ENCODE peak calls at places on chromosome 10, in four cellular contexts. D is stomach, T is spleen, X is IMR-90. F is an unnamed sample.
A peak's percentile ranks its signal among the peaks of the same experiment; 100 is the strongest.

GRCh38 chr10:125637496-125637895 is 45.5 kb downstream of the TEX36 start:
- DNase-seq in D (no peak), T (no peak), X (no peak), F (no peak)

GRCh38 chr10:51915031-51915542 is 215.7 kb upstream of the CSTF2T start:
- DNase-seq in D (no peak), T (no peak), X (no peak), F (no peak)

GRCh38 chr10:114271779-114272167 is 32.7 kb downstream of the VWA2 start:
- DNase-seq in D (peak; percentile 25), T (no peak), X (peak; percentile 95), F (peak; percentile 64)

GRCh38 chr10:3471927-3472704 is 299.5 kb upstream of the PITRM1 start:
- DNase-seq in D (no peak), T (no peak), X (no peak), F (no peak)

GRCh38 chr10:60944159-60944909 is at the start of gene RHOBTB1:
- DNase-seq in D (peak; percentile 82), T (peak; percentile 91), X (peak; percentile 83), F (peak; percentile 88)

GRCh38 chr10:9081988-9082387 is 1027.5 kb downstream of the GATA3 start:
- DNase-seq in D (no peak), T (no peak), X (no peak), F (no peak)

GRCh38 chr10:43689618-43689954 is 40.9 kb upstream of the ZNF32 start:
- DNase-seq in D (peak; percentile 68), T (peak; percentile 86), X (no peak), F (peak; percentile 84)

GRCh38 chr10:115432188-115432819 is 339.1 kb downstream of the ATRNL1 start:
- DNase-seq in D (no peak), T (no peak), X (peak; percentile 6), F (no peak)

GRCh38 chr10:82821043-82821442 is 946.0 kb downstream of the NRG3 start:
- DNase-seq in D (no peak), T (no peak), X (no peak), F (no peak)

GRCh38 chr10:100184426-100185219 is 1.2 kb downstream of the ERLIN1 start:
- DNase-seq in D (no peak), T (no peak), X (peak; percentile 23), F (no peak)

GRCh38 chr10:133129854-133130495 is 30.0 kb upstream of the KNDC1 start:
- DNase-seq in D (no peak), T (no peak), X (no peak), F (no peak)

GRCh38 chr10:27692663-27693062 is 53.0 kb downstream of the MKX start:
- DNase-seq in D (no peak), T (no peak), X (no peak), F (no peak)

GRCh38 chr10:132194726-132195125 is 8.0 kb downstream of the DPYSL4 start:
- DNase-seq in D (no peak), T (peak; percentile 59), X (no peak), F (no peak)

GRCh38 chr10:12469345-12469744 is 120.0 kb downstream of the CAMK1D start:
- DNase-seq in D (no peak), T (no peak), X (no peak), F (no peak)

GRCh38 chr10:68665841-68666240 is 55.2 kb upstream of the CCAR1 start:
- DNase-seq in D (no peak), T (no peak), X (peak; percentile 56), F (no peak)

GRCh38 chr10:80871083-80871482 is 333.4 kb downstream of the SH2D4B start:
- DNase-seq in D (no peak), T (no peak), X (no peak), F (no peak)

GRCh38 chr10:76733441-76733840 is 904.2 kb downstream of the KCNMA1 start:
- DNase-seq in D (no peak), T (no peak), X (no peak), F (no peak)

GRCh38 chr10:36534471-36535002 is 590.9 kb upstream of the ANKRD30A start:
- DNase-seq in D (no peak), T (peak; percentile 89), X (peak; percentile 95), F (no peak)

GRCh38 chr10:78502208-78502943 is 468.7 kb downstream of the RPS24 start:
- DNase-seq in D (no peak), T (no peak), X (peak; percentile 67), F (no peak)

GRCh38 chr10:82982110-82982608 is 1107.2 kb downstream of the NRG3 start:
- DNase-seq in D (no peak), T (no peak), X (peak; percentile 87), F (peak; percentile 27)

GRCh38 chr10:90871279-90871760 is 454 bp upstream of the RPP30 start:
- DNase-seq in D (no peak), T (no peak), X (peak; percentile 81), F (peak; percentile 37)

GRCh38 chr10:78337646-78338391 is 304.2 kb downstream of the RPS24 start:
- DNase-seq in D (peak; percentile 8), T (peak; percentile 41), X (peak; percentile 40), F (no peak)

GRCh38 chr10:46247808-46248569 is 38.8 kb upstream of the ANTXRL start:
- DNase-seq in D (peak; percentile 74), T (peak; percentile 63), X (no peak), F (no peak)

GRCh38 chr10:101879456-101880189 is 36.0 kb upstream of the KCNIP2 start:
- DNase-seq in D (no peak), T (no peak), X (peak; percentile 97), F (no peak)

GRCh38 chr10:101601541-101601940 is 13.4 kb downstream of the DPCD start:
- DNase-seq in D (no peak), T (peak; percentile 46), X (no peak), F (peak; percentile 46)

GRCh38 chr10:3874988-3875841 is 90.2 kb upstream of the KLF6 start:
- DNase-seq in D (no peak), T (no peak), X (no peak), F (peak; percentile 39)

GRCh38 chr10:77530011-77530410 is 107.6 kb downstream of the KCNMA1 start:
- DNase-seq in D (no peak), T (no peak), X (no peak), F (no peak)

GRCh38 chr10:78862328-78862640 is 206.5 kb upstream of the ZMIZ1 start:
- DNase-seq in D (no peak), T (no peak), X (no peak), F (no peak)

GRCh38 chr10:102119417-102120141 is 589 bp downstream of the LDB1 start:
- DNase-seq in D (peak; percentile 69), T (peak; percentile 81), X (peak; percentile 67), F (no peak)

GRCh38 chr10:86286591-86287421 is 79.8 kb downstream of the GRID1 start:
- DNase-seq in D (peak; percentile 17), T (peak; percentile 60), X (no peak), F (no peak)

GRCh38 chr10:62185914-62186692 is 82.5 kb downstream of the RTKN2 start:
- DNase-seq in D (no peak), T (no peak), X (no peak), F (no peak)

GRCh38 chr10:63331586-63331985 is 134.2 kb downstream of the JMJD1C start:
- DNase-seq in D (no peak), T (no peak), X (no peak), F (no peak)

GRCh38 chr10:113866551-113867394 is 12.3 kb downstream of the NHLRC2 start:
- DNase-seq in D (no peak), T (no peak), X (no peak), F (no peak)

GRCh38 chr10:119189811-119190282 is 11.2 kb upstream of the PRDX3 start:
- DNase-seq in D (no peak), T (no peak), X (peak; percentile 95), F (no peak)

GRCh38 chr10:95333997-95334792 is 43.4 kb upstream of the PDLIM1 start:
- DNase-seq in D (peak; percentile 65), T (no peak), X (peak; percentile 98), F (peak; percentile 89)

GRCh38 chr10:129415261-129416135 is 51.5 kb upstream of the MGMT start:
- DNase-seq in D (no peak), T (no peak), X (no peak), F (no peak)

GRCh38 chr10:42578019-42578418 is 60.4 kb downstream of the ZNF33B start:
- DNase-seq in D (no peak), T (no peak), X (no peak), F (no peak)

GRCh38 chr10:57919864-57920263 is 347.8 kb downstream of the IPMK start:
- DNase-seq in D (no peak), T (no peak), X (no peak), F (no peak)
- TF ChIP-seq POLR2A in D (no peak), T (no peak), X (no peak), F (no peak)

GRCh38 chr10:92691042-92691590 is 1.4 kb downstream of the HHEX start:
- DNase-seq in D (no peak), T (peak; percentile 86), X (no peak), F (peak; percentile 59)
- H3K36me3 ChIP-seq in D (no peaks in the 10 kb centered on the region), T (peaks cover 12% of the 10 kb centered on the region), X (peaks cover 9% of the 10 kb centered on the region), F (peaks cover 20% of the 10 kb centered on the region)

DNA sequence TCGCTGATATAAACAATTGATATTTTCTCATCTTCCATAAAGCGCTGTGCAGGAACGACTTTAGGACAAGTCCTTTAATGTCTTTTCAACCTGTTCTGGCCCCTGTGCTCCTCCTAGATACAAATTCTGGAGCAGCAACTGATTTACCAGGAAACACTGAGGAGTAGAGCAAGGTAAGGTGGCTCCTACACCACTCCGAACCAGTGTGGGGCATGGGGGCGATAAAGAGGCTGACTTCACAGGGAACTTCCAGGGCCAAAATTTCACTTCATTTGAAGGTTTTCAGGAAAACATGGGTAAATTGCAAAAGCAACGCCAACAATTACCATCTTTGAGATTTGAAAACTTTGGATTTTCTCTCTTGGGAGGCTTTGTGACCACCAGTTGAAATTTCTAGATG is 118.6 kb downstream of the FAM107B start:
- DNase-seq in D (no peak), T (no peak), X (no peak), F (no peak)
- H3K4me1 ChIP-seq in D (peaks cover 35% of the 10 kb centered on the region), T (peaks cover 30% of the 10 kb centered on the region), X (peaks cover 10% of the 10 kb centered on the region), F (peaks cover 65% of the 10 kb centered on the region)

GRCh38 chr10:48306870-48307531 is 524 bp downstream of the MAPK8 start:
- DNase-seq in D (peak; percentile 60), T (no peak), X (peak; percentile 35), F (peak; percentile 80)

GRCh38 chr10:48305905-48306264 is 592 bp upstream of the MAPK8 start:
- DNase-seq in D (no peak), T (no peak), X (no peak), F (no peak)

GRCh38 chr10:48307584-48307983 is 1.1 kb downstream of the MAPK8 start:
- DNase-seq in D (no peak), T (no peak), X (no peak), F (no peak)

GRCh38 chr10:48309711-48310226 is 3.3 kb downstream of the MAPK8 start:
- DNase-seq in D (no peak), T (no peak), X (peak; percentile 64), F (no peak)

DNA sequence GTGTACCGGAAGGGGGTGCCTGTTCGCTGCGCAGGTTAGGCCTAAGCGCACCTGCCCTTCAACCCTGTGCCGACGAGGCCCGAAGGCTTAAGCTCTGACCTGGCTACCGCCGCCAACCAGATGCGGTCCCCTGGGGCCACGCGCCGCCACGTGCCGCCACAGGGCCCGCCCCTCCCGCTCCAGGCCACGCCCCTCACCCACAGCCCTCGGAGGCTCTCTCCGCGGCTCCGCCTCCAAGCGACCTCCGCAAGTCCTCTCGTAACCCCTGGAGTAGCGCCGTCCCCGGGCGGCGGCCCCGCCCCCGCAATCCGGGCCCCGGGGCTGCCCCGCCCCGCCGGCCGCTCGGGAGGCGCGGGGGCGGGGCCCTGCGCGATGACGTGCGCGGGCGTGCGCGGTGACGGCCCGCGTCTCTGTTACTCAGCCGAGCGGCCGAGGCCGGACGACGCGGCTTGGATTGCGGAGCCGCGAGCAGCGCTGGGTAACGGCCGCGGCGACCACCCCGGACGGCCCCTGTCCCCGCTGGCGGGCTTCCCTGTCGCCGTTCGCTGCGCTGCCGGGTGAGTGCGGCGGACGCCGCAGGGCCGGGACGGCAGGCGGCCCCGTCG is at the start of gene MAPK8:
- DNase-seq in D (peak; percentile 94), T (peak; percentile 98), X (peak; percentile 81), F (peak; percentile 93)
- TF ChIP-seq POLR2A in D (peak; percentile 58), T (peak; percentile 63), X (peak; percentile 96), F (peak; percentile 98)

F was measured in heart left ventricle.